ENCODE peak calls at places on chromosome 9, in four cellular contexts. One of them, this sample, is unnamed.

GRCh38 chr9:109198736-109199384 is 31.8 kb upstream of the FRRS1L start:
- DNase-seq in WERI-Rb-1: no peak
- DNase-seq in esophagus muscularis mucosa: no peak
- DNase-seq in tibial artery: no peak
- DNase-seq in this sample: no peak

GRCh38 chr9:106149956-106150355 is 455.6 kb downstream of the TMEM38B start:
- DNase-seq in esophagus muscularis mucosa: no peak
- DNase-seq in tibial artery: no peak
- DNase-seq in WERI-Rb-1: no peak
- DNase-seq in this sample: no peak

GRCh38 chr9:114590328-114590727 is 2.8 kb downstream of the ATP6V1G1 start:
- DNase-seq in tibial artery: no peak
- DNase-seq in esophagus muscularis mucosa: peak; percentile 66
- DNase-seq in WERI-Rb-1: no peak
- DNase-seq in this sample: no peak

GRCh38 chr9:19698960-19699359 is 89.9 kb downstream of the SLC24A2 start:
- DNase-seq in WERI-Rb-1: no peak
- DNase-seq in esophagus muscularis mucosa: no peak
- DNase-seq in tibial artery: no peak
- DNase-seq in this sample: no peak

GRCh38 chr9:114108016-114108833 is 9.1 kb upstream of the KIF12 start:
- DNase-seq in tibial artery: peak; percentile 81
- DNase-seq in esophagus muscularis mucosa: no peak
- DNase-seq in WERI-Rb-1: peak; percentile 95
- DNase-seq in this sample: peak; percentile 80

GRCh38 chr9:5879419-5880181 is 11.1 kb upstream of the MLANA start:
- DNase-seq in tibial artery: no peak
- DNase-seq in WERI-Rb-1: no peak
- DNase-seq in esophagus muscularis mucosa: no peak
- DNase-seq in this sample: no peak

GRCh38 chr9:131228096-131228495 is 48.2 kb downstream of the FAM78A start:
- DNase-seq in esophagus muscularis mucosa: no peak
- DNase-seq in WERI-Rb-1: no peak
- DNase-seq in tibial artery: no peak
- DNase-seq in this sample: peak; percentile 57

GRCh38 chr9:6098431-6098830 is 83.0 kb upstream of the RANBP6 start:
- DNase-seq in tibial artery: no peak
- DNase-seq in WERI-Rb-1: no peak
- DNase-seq in esophagus muscularis mucosa: no peak
- DNase-seq in this sample: no peak

GRCh38 chr9:114448706-114449105 is 56.6 kb downstream of the WHRN start:
- DNase-seq in WERI-Rb-1: no peak
- DNase-seq in tibial artery: no peak
- DNase-seq in esophagus muscularis mucosa: no peak
- DNase-seq in this sample: no peak

GRCh38 chr9:69452110-69452780 is 127.2 kb downstream of the ENTREP1 start:
- DNase-seq in esophagus muscularis mucosa: no peak
- DNase-seq in tibial artery: no peak
- DNase-seq in WERI-Rb-1: no peak
- DNase-seq in this sample: no peak

GRCh38 chr9:89448381-89448780 is 49.5 kb downstream of the SEMA4D start:
- DNase-seq in tibial artery: no peak
- DNase-seq in esophagus muscularis mucosa: no peak
- DNase-seq in WERI-Rb-1: no peak
- DNase-seq in this sample: no peak

GRCh38 chr9:33132249-33132772 is 34.8 kb downstream of the B4GALT1 start:
- DNase-seq in tibial artery: peak; percentile 63
- DNase-seq in WERI-Rb-1: no peak
- DNase-seq in esophagus muscularis mucosa: no peak
- DNase-seq in this sample: no peak

GRCh38 chr9:122832194-122832593 is 3.8 kb upstream of the PDCL start:
- DNase-seq in esophagus muscularis mucosa: no peak
- DNase-seq in tibial artery: no peak
- DNase-seq in WERI-Rb-1: no peak
- DNase-seq in this sample: no peak

GRCh38 chr9:107863406-107863805 is 373.8 kb upstream of the KLF4 start:
- DNase-seq in esophagus muscularis mucosa: no peak
- DNase-seq in tibial artery: no peak
- DNase-seq in WERI-Rb-1: no peak
- DNase-seq in this sample: no peak

GRCh38 chr9:15553528-15553898 is 670 bp downstream of the CCDC171 start:
- DNase-seq in esophagus muscularis mucosa: no peak
- DNase-seq in tibial artery: no peak
- DNase-seq in WERI-Rb-1: no peak
- DNase-seq in this sample: no peak

GRCh38 chr9:64773491-64773931 is 511.5 kb downstream of the FOXD4L5 start:
- DNase-seq in esophagus muscularis mucosa: peak; percentile 31
- DNase-seq in WERI-Rb-1: peak; percentile 5
- DNase-seq in tibial artery: no peak
- DNase-seq in this sample: peak; percentile 30

GRCh38 chr9:137721899-137722298 is 103.1 kb downstream of the EHMT1 start:
- DNase-seq in esophagus muscularis mucosa: no peak
- DNase-seq in tibial artery: no peak
- DNase-seq in WERI-Rb-1: no peak
- DNase-seq in this sample: no peak

GRCh38 chr9:128081052-128081451 is 13.0 kb downstream of the SLC25A25 start:
- DNase-seq in WERI-Rb-1: peak; percentile 55
- DNase-seq in tibial artery: no peak
- DNase-seq in esophagus muscularis mucosa: no peak
- DNase-seq in this sample: no peak

GRCh38 chr9:94788706-94789105 is 62.2 kb downstream of the AOPEP start:
- DNase-seq in tibial artery: no peak
- DNase-seq in WERI-Rb-1: peak; percentile 34
- DNase-seq in esophagus muscularis mucosa: no peak
- DNase-seq in this sample: no peak

GRCh38 chr9:100577776-100578448 is at the start of gene CAVIN4:
- DNase-seq in WERI-Rb-1: no peak
- DNase-seq in tibial artery: no peak
- DNase-seq in esophagus muscularis mucosa: no peak
- DNase-seq in this sample: no peak

GRCh38 chr9:33430942-33431341 is 16.5 kb downstream of the AQP3 start:
- DNase-seq in tibial artery: no peak
- DNase-seq in WERI-Rb-1: peak; percentile 42
- DNase-seq in esophagus muscularis mucosa: no peak
- DNase-seq in this sample: no peak

GRCh38 chr9:128628471-128629048 is 28.1 kb downstream of the DYNC2I2 start:
- DNase-seq in esophagus muscularis mucosa: no peak
- DNase-seq in WERI-Rb-1: no peak
- DNase-seq in tibial artery: peak; percentile 87
- DNase-seq in this sample: peak; percentile 84

GRCh38 chr9:112858625-112859147 is 32.0 kb downstream of the SLC46A2 start:
- DNase-seq in esophagus muscularis mucosa: no peak
- DNase-seq in WERI-Rb-1: no peak
- DNase-seq in tibial artery: no peak
- DNase-seq in this sample: no peak

GRCh38 chr9:114282507-114282906 is 40.4 kb upstream of the ORM1 start:
- DNase-seq in esophagus muscularis mucosa: no peak
- DNase-seq in WERI-Rb-1: peak; percentile 15
- DNase-seq in tibial artery: no peak
- DNase-seq in this sample: no peak

GRCh38 chr9:88991066-88992030 is at the start of gene S1PR3:
- DNase-seq in tibial artery: peak; percentile 86
- DNase-seq in esophagus muscularis mucosa: no peak
- DNase-seq in WERI-Rb-1: peak; percentile 75
- DNase-seq in this sample: peak; percentile 92

GRCh38 chr9:70412678-70413426 is 1.6 kb downstream of the KLF9 start:
- DNase-seq in esophagus muscularis mucosa: peak; percentile 94
- DNase-seq in tibial artery: peak; percentile 92
- DNase-seq in WERI-Rb-1: peak; percentile 14
- DNase-seq in this sample: peak; percentile 95

GRCh38 chr9:7147136-7148090 is 389.6 kb downstream of the KDM4C start:
- DNase-seq in WERI-Rb-1: no peak
- DNase-seq in tibial artery: no peak
- DNase-seq in esophagus muscularis mucosa: peak; percentile 89
- DNase-seq in this sample: no peak

GRCh38 chr9:35258665-35259474 is 97.1 kb downstream of the UNC13B start:
- DNase-seq in WERI-Rb-1: peak; percentile 73
- DNase-seq in tibial artery: peak; percentile 73
- DNase-seq in esophagus muscularis mucosa: no peak
- DNase-seq in this sample: peak; percentile 79

DNA sequence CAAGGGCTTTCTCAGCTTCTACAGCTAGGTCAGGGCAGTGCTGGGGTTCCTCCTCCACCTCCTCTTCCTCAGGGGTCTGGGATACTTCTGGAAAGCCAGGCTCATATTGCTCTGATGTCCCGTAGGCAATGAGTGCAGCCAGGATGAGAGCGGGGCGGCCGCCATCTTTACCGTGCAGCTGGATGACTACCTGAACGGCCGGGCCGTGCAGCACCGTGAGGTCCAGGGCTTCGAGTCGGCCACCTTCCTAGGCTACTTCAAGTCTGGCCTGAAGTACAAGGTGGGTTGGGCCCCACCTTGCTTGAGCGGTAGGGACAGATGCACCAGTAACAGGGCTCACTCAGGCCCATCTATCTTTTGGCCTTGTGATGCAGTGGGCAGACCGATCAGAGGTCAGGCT is 34.8 kb downstream of the GSN start:
- DNase-seq in WERI-Rb-1: no peak
- DNase-seq in esophagus muscularis mucosa: no peak
- DNase-seq in tibial artery: peak; percentile 59
- DNase-seq in this sample: peak; percentile 70
- H3K4me3 ChIP-seq in WERI-Rb-1: no peak overlapping the region
- H3K4me3 ChIP-seq in esophagus muscularis mucosa: peak overlapping the region; percentile 70
- H3K4me3 ChIP-seq in tibial artery: peak overlapping the region; percentile 57
- H3K4me3 ChIP-seq in this sample: no peak overlapping the region

GRCh38 chr9:90808226-90808797 is 6.7 kb downstream of the SYK start:
- DNase-seq in tibial artery: no peak
- DNase-seq in WERI-Rb-1: no peak
- DNase-seq in esophagus muscularis mucosa: no peak
- DNase-seq in this sample: no peak

GRCh38 chr9:90807006-90807405 is 5.4 kb downstream of the SYK start:
- DNase-seq in tibial artery: no peak
- DNase-seq in WERI-Rb-1: no peak
- DNase-seq in esophagus muscularis mucosa: no peak
- DNase-seq in this sample: no peak

GRCh38 chr9:90803860-90804593 is 2.4 kb downstream of the SYK start:
- DNase-seq in WERI-Rb-1: no peak
- DNase-seq in tibial artery: no peak
- DNase-seq in esophagus muscularis mucosa: no peak
- DNase-seq in this sample: no peak

GRCh38 chr9:90802534-90802933 is 915 bp downstream of the SYK start:
- DNase-seq in WERI-Rb-1: no peak
- DNase-seq in tibial artery: no peak
- DNase-seq in esophagus muscularis mucosa: no peak
- DNase-seq in this sample: no peak

GRCh38 chr9:90805006-90805993 is 3.7 kb downstream of the SYK start:
- DNase-seq in esophagus muscularis mucosa: no peak
- DNase-seq in WERI-Rb-1: peak; percentile 92
- DNase-seq in tibial artery: no peak
- DNase-seq in this sample: no peak
- H3K27ac ChIP-seq in esophagus muscularis mucosa: no peak overlapping the region
- H3K27ac ChIP-seq in WERI-Rb-1: peak overlapping the region; percentile 99
- H3K27ac ChIP-seq in tibial artery: no peak overlapping the region
- H3K27ac ChIP-seq in this sample: no peak overlapping the region

GRCh38 chr9:97907632-97908031 is 14.7 kb downstream of the TRMO start:
- DNase-seq in WERI-Rb-1: no peak
- DNase-seq in esophagus muscularis mucosa: peak; percentile 14
- DNase-seq in tibial artery: no peak
- DNase-seq in this sample: no peak

GRCh38 chr9:97908736-97909135 is 13.6 kb downstream of the TRMO start:
- DNase-seq in tibial artery: no peak
- DNase-seq in esophagus muscularis mucosa: no peak
- DNase-seq in WERI-Rb-1: no peak
- DNase-seq in this sample: no peak

GRCh38 chr9:97911970-97912369 is 10.3 kb downstream of the TRMO start:
- DNase-seq in esophagus muscularis mucosa: no peak
- DNase-seq in tibial artery: no peak
- DNase-seq in WERI-Rb-1: no peak
- DNase-seq in this sample: no peak

GRCh38 chr9:97911528-97911927 is 10.8 kb downstream of the TRMO start:
- DNase-seq in tibial artery: no peak
- DNase-seq in esophagus muscularis mucosa: no peak
- DNase-seq in WERI-Rb-1: peak; percentile 42
- DNase-seq in this sample: no peak

DNA sequence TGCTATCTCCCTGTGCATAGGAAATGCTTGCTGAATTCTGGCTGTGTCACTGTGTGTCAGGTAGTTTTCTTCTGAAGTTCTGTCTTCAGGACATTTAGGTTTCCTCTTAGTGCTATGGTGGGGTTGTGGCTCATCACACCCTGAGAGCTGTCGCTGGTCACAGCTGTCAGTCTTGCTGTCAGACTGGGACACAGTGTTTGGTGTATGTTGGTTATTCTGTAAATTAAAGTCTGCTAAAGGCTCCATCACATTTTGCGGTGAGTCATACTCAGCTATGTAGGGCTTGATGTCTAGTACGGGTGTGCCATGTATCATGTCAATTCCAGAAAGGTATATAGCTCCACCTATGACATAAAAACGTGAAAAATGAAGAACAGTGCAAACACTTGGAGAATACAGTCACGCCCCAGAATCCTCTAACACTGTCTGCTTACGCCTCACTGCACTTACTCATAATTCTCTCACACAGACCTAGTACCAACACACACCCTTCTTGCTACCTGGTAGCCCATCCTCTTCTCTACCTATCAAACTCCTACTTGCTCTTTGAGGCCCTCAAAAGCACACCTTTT is 11.9 kb downstream of the TRMO start:
- DNase-seq in WERI-Rb-1: no peak
- DNase-seq in tibial artery: no peak
- DNase-seq in esophagus muscularis mucosa: no peak
- DNase-seq in this sample: no peak
- H3K36me3 ChIP-seq in WERI-Rb-1: peaks cover 43% of the 10 kb centered on the region
- H3K36me3 ChIP-seq in tibial artery: peaks cover 20% of the 10 kb centered on the region
- H3K36me3 ChIP-seq in esophagus muscularis mucosa: peaks cover 26% of the 10 kb centered on the region
- H3K36me3 ChIP-seq in this sample: peaks cover 12% of the 10 kb centered on the region

DNA sequence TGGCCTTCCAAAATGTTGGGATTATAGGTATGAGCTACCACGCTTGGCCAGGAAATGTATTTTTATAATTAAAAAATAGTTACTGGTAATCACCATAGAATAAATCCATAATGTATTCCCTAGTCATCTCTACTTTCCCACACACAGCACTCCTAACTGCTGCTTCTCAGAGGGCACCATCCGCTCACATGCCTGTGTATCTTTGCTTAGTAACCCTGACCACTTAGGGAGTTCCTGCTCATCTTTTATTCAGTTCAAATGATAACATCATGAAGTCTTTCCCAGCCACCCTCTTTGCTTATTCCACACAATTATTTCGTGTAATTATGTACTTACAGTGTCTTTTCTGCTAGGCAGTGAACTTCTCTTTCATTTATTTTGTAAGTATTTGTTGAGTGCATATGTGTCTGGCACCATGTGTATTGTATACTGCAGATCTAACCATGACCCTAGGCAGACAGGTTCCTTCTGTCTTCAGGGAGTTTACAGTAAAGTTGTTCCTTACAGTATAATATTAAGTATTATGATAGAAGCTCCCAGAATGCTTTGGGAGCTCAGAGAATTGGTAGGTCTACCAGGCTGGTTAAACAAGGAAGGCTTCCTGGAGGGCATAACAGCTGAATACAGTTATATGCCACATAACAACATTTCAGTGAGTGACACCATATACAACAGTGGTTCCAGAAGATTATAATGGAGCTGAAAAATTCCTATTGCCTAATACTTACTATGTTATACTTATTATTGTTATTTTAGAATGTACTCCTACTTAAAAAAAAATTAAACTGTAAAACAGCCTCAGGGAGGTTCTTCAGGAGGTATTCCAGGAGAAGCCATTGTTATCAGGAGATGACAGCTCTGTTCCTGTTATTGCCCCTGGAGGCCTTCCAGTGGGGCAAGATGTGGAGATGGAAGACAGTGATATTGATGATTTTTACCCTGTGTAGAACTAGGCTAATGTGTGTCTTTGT is 39.2 kb downstream of the DCAF10 start:
- DNase-seq in WERI-Rb-1: no peak
- DNase-seq in esophagus muscularis mucosa: no peak
- DNase-seq in tibial artery: no peak
- DNase-seq in this sample: no peak
- H3K4me3 ChIP-seq in WERI-Rb-1: no peak overlapping the region
- H3K4me3 ChIP-seq in esophagus muscularis mucosa: no peak overlapping the region
- H3K4me3 ChIP-seq in tibial artery: no peak overlapping the region
- H3K4me3 ChIP-seq in this sample: no peak overlapping the region

This sample was measured in aorta.